ENCODE peak calls at places on chromosomes 5 and 9, in five cellular contexts. X is PC-3, B is astrocyte, Y is IMR-90, A is sigmoid colon. I is an unnamed sample.

GRCh38 chr5:159051431-159052281 is 48.1 kb downstream of the EBF1 start:
- DNase-seq in X (peak), B (no peak), Y (no peak), A (peak), I (peak)

GRCh38 chr5:62542720-62543119 is 35.9 kb upstream of the LRRC70 start:
- DNase-seq in X (no peak), B (no peak), Y (no peak), A (no peak), I (no peak)

GRCh38 chr5:124477577-124477976 is 268.9 kb downstream of the ZNF608 start:
- DNase-seq in X (no peak), B (no peak), Y (no peak), A (no peak), I (no peak)

GRCh38 chr5:98458726-98459125 is 314.7 kb upstream of the RGMB start:
- DNase-seq in X (no peak), B (peak), Y (peak), A (no peak), I (no peak)

GRCh38 chr9:90909225-90909624 is 107.6 kb downstream of the SYK start:
- DNase-seq in X (no peak), B (no peak), Y (no peak), A (no peak), I (no peak)

GRCh38 chr9:131503626-131504465 is 1.1 kb downstream of the POMT1 start:
- DNase-seq in X (peak), B (no peak), Y (peak), A (no peak), I (no peak)

GRCh38 chr5:132435891-132436290 is 54.7 kb downstream of the IRF1 start:
- DNase-seq in X (no peak), B (no peak), Y (no peak), A (no peak), I (no peak)

GRCh38 chr5:14171621-14172020 is 28.5 kb downstream of the TRIO start:
- DNase-seq in X (no peak), B (peak), Y (peak), A (no peak), I (peak)

GRCh38 chr5:139068494-139069152 is 129.5 kb downstream of the SIL1 start:
- DNase-seq in X (no peak), B (no peak), Y (no peak), A (no peak), I (no peak)

GRCh38 chr9:6049798-6050197 is 34.4 kb upstream of the RANBP6 start:
- DNase-seq in X (peak), B (no peak), Y (no peak), A (no peak), I (peak)

GRCh38 chr5:15260347-15261278 is 239.4 kb upstream of the FBXL7 start:
- DNase-seq in X (no peak), B (no peak), Y (peak), A (no peak), I (peak)

GRCh38 chr5:114581136-114581535 is 219.3 kb downstream of the KCNN2 start:
- DNase-seq in X (no peak), B (no peak), Y (no peak), A (no peak), I (no peak)

GRCh38 chr5:11672385-11673085 is 231.7 kb downstream of the CTNND2 start:
- DNase-seq in X (no peak), B (no peak), Y (no peak), A (no peak), I (no peak)

GRCh38 chr5:14588145-14588544 is 6.6 kb downstream of the OTULINL start:
- DNase-seq in X (no peak), B (no peak), Y (no peak), A (no peak), I (no peak)

GRCh38 chr5:116442095-116442534 is 132.5 kb downstream of the SEMA6A start:
- DNase-seq in X (peak), B (peak), Y (peak), A (no peak), I (peak)

GRCh38 chr5:36422957-36423356 is 121.3 kb upstream of the RANBP3L start:
- DNase-seq in X (peak), B (peak), Y (no peak), A (no peak), I (no peak)

GRCh38 chr5:101103874-101104273 is 200.8 kb upstream of the ST8SIA4 start:
- DNase-seq in X (no peak), B (no peak), Y (no peak), A (no peak), I (no peak)

GRCh38 chr5:33702867-33703266 is 188.9 kb downstream of the ADAMTS12 start:
- DNase-seq in X (no peak), B (no peak), Y (no peak), A (no peak), I (no peak)

GRCh38 chr5:134517553-134517952 is 7.9 kb upstream of the JADE2 start:
- DNase-seq in X (peak), B (no peak), Y (no peak), A (no peak), I (no peak)

GRCh38 chr5:146111409-146111808 is 6.0 kb upstream of the PLAC8L1 start:
- DNase-seq in X (no peak), B (no peak), Y (no peak), A (no peak), I (no peak)

GRCh38 chr5:173530547-173530946 is 85.9 kb downstream of the BOD1 start:
- DNase-seq in X (peak), B (no peak), Y (no peak), A (no peak), I (no peak)

GRCh38 chr5:82885657-82886389 is 191.4 kb downstream of the TMEM167A start:
- DNase-seq in X (peak), B (peak), Y (peak), A (no peak), I (no peak)

GRCh38 chr9:92947268-92948031 is at the start of gene FGD3:
- DNase-seq in X (peak), B (peak), Y (no peak), A (no peak), I (no peak)

GRCh38 chr5:92496545-92496944 is 1084.5 kb downstream of the NR2F1-AS1 start:
- DNase-seq in X (no peak), B (no peak), Y (no peak), A (no peak), I (no peak)

GRCh38 chr9:88716636-88717035 is 181.7 kb downstream of the NXNL2 start:
- DNase-seq in X (peak), B (peak), Y (no peak), A (no peak), I (no peak)

GRCh38 chr9:77819672-77820071 is 171.6 kb upstream of the GNA14 start:
- DNase-seq in X (no peak), B (peak), Y (peak), A (no peak), I (peak)

GRCh38 chr5:177427919-177428573 is 1.6 kb downstream of the GRK6 start:
- DNase-seq in X (no peak), B (no peak), Y (no peak), A (no peak), I (no peak)

GRCh38 chr9:18473551-18474279 is at the start of gene ADAMTSL1:
- DNase-seq in X (no peak), B (peak), Y (peak), A (peak), I (peak)

GRCh38 chr5:120159155-120159554 is 304.9 kb upstream of the PRR16 start:
- DNase-seq in X (no peak), B (no peak), Y (no peak), A (no peak), I (no peak)

GRCh38 chr5:120160120-120160895 is 303.8 kb upstream of the PRR16 start:
- DNase-seq in X (peak), B (peak), Y (peak), A (no peak), I (peak)

GRCh38 chr5:120164037-120164436 is 300.1 kb upstream of the PRR16 start:
- DNase-seq in X (no peak), B (no peak), Y (no peak), A (no peak), I (no peak)

GRCh38 chr5:120164989-120165388 is 299.1 kb upstream of the PRR16 start:
- DNase-seq in X (no peak), B (no peak), Y (no peak), A (no peak), I (no peak)
- H3K4me3 ChIP-seq in X (no peak), B (no peak), Y (no peak), A (no peak), I (no peak)

DNA sequence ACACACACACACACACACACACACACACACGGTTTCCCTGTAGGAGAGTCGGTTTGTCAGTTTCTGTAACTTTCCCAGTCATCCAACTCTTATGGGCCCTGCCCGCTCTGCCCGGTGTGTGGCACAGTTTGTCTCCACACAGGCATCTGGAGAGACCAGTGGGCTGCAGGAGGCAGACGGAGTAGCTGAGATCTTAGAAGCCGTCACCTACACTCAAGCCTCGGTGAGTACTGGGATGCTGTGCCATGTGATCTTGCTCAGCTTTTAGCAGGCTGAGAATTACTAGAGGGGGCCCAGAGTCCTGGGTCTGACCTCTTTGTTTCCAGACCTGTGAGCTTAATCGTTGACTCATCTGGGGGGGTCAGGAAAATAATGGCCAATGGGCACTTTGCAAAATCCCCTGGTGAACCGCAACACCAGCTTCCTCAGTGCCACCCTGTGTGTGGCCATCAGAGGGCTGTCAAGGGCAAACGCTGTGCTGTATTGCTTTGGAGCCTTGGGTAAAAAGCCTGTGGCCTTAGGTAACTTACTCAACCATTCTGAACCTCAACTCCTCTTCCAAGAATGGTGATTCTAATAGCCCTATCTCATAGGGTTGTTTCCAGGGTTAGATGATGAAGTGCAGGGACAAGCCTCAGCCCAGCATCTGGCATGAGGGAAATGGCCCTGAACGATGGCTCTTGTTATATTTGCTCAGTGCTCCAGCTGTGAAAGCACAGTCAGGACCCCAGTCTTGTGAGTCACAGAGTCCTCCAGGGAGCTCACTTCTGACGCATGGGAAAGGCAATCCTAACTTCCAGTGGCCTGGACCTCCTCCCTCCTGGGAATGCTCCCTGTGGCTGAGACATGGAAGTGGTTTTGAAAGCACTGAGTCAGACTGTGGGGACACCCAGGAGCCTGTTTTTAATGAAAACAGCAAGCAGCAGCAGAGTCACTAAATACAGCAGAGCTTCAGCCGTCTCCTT is 45.6 kb downstream of the COL15A1 start:
- DNase-seq in X (peak), B (peak), Y (peak), A (peak), I (peak)
- TF ChIP-seq CTCF in X (peak), B (peak), Y (peak), A (no peak), I (peak)

DNA sequence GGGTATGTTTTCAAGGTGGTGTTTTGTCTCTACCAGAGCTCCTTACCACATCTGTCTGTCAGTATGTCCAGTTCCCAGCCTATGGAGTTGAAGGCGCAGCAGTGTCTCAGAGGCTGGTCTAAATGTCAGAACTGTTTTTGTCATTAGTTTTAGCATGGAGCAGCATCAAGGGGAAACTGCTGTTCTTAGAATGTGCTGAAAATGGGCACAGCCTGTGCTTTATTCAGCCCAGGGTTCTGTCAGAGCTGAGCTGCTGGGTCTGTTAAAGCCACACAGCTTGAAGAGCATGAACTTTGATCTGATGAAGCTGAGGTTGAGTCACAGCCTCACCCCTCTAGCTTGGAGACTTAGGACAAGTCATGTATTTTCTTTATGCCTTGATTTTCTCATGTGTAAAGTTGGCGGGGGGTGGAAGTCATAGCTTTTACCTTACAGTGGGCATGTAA is 71.9 kb downstream of the RALGPS1 start:
- DNase-seq in X (peak), B (no peak), Y (no peak), A (no peak), I (no peak)
- H3K4me3 ChIP-seq in X (peak), B (no peak), Y (no peak), A (no peak), I (no peak)

DNA sequence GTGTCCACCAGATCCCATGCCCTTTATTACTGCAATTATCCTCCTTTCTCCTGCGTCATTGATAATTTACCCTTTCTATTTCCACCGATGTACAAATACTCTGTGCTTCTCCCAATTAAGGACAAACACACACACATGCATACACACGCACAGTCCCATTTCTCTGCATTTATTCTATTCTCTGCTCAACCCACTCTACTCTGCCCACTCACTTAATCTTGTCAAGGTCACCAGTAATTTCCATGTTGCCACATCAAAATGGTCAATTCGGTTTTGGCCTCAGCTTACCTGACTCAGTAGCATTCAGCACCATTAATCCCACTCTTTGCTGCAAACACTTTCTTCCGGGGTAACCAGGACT is 14.6 kb upstream of the STRBP start:
- DNase-seq in X (no peak), B (no peak), Y (no peak), A (no peak), I (no peak)
- TF ChIP-seq CTCF in X (no peak), B (no peak), Y (no peak), A (no peak), I (no peak)

DNA sequence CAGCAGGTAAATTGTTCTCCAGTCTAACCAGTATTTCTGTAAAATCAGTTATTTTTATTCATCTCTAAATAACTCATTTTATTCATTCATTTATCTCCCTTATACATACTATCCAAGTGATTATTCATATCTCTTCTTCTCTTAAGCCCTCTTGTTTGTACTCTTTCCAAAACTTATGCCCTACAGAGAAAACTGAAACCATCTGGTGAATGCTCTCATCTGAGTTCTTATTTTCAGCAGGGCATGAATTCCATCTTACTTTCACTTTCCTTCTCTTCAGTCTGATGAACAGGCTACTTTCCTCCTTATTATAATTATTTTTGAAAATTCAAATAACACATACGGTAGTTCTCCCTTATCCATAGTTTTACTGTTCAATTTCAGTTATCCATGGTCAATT is 97.3 kb downstream of the SLC44A1 start:
- DNase-seq in X (no peak), B (peak), Y (peak), A (no peak), I (peak)
- H3K4me3 ChIP-seq in X (no peak), B (no peak), Y (no peak), A (peak), I (no peak)

DNA sequence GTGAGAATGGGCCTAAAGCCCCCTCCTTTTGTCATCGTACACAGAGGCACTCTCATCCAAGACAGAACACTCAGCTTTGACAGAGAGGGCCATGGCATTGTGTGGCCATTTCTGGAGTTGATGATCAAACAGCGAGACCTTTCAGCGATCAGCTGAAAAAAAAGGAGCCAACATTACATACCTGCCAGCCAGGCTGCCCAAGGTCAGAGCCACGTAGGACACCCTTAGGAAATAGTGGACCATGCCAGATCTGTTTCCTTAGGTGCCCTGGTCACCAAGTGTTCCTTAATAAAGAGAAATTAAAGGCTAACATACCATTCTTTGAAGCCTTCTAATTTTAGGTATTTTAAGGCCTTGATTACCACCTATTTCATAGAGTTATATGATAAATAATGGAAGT is 105.5 kb upstream of the PRLR start:
- DNase-seq in X (no peak), B (no peak), Y (no peak), A (no peak), I (no peak)
- TF ChIP-seq CTCF in X (no peak), B (no peak), Y (no peak), A (no peak), I (no peak)

DNA sequence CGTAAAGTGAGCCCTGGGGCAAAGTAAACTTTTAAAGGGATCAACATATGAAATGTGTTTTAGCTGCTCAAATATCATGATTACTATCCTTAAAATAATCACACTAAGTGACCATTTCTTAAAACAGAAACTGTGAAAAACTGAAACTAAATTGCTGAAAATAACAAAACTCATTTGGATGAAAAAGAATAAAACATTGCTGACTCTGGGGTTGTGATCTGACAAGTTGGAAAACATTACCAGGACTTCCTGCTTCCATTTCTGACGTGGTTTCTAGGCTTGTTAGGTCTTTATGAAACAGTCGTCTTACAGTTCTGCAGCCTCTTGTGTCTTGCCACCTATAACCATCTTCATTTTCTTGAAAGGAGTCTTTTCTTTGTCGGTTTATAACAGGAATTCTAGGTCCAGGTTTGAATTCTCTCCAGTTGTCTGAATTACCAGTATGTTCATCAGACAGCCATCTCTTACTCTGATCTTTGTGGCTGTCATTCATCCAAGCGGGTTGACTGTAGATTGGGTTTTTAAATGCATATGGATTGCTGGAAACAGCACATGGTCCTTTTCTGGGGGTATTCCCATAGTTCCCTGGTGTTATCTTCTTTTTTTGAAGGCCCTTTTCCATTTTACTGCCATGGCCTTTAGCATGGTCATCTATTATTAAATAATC is 1.6 kb downstream of the TUT7 start:
- DNase-seq in X (no peak), B (no peak), Y (no peak), A (no peak), I (peak)
- H3K4me3 ChIP-seq in X (peak), B (peak), Y (peak), A (peak), I (peak)

DNA sequence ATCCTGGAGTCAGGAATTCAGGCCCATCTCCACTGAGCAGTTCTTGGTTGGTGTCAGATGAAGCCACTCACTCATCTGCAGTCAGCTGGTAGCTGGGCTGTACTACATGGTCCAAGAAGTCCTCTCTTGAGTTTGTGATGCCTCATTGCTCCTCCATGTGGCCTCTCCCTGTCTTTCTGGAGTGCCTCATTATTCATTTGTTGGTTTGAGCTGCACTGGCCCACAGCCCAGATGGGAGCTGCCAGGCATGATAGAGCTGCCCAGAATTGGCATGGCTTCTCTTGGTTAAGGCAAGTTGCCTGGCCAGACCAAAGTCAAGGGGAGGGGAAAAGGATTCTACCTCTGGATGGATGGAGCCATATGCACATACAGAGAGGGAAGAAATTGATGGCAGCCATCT is 8.0 kb downstream of the PTCD2 start:
- DNase-seq in X (peak), B (peak), Y (peak), A (no peak), I (peak)
- TF ChIP-seq CTCF in X (no peak), B (no peak), Y (no peak), A (no peak), I (no peak)

DNA sequence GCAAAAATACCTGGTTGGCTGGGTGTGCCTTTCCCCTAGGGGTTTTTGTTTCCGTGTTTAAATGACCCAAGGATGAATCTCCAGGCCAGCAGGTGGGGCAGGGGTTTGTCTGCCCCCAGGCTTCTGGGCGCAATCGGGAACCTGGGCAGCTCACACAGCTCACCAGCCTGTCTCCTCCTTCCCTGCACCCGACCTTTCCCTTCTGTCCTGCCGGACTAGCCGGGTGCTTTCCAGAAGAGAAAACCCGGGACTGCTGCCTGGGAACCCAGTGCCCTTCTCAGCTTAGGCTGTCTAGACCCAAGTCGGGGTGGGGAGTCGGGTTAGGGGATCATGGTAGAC is 84.3 kb downstream of the DAB2IP start:
- DNase-seq in X (no peak), B (no peak), Y (no peak), A (no peak), I (no peak)
- H3K4me3 ChIP-seq in X (no peak), B (no peak), Y (peak), A (peak), I (peak)